ENCODE peak calls at places on chromosome 17, in seven cellular contexts. D is ELR, C is AG09319, B is fibroblast of lung, T is GM12864, J is ecto neural progenitor cell, Q is skeletal muscle cell. U is an unnamed sample.

GRCh38 chr17:10598620-10599019 is 49.2 kb upstream of the MYH2 start:
- DNase-seq in J (no peak), C (no peak), T (no peak), Q (no peak), D (no peak), B (no peak), U (no peak)

GRCh38 chr17:15512310-15512709 is 44.9 kb upstream of the CDRT4 start:
- DNase-seq in C (no peak), Q (no peak), B (no peak), T (no peak), D (no peak), J (no peak), U (no peak)

GRCh38 chr17:12789976-12790805 is 893 bp downstream of the ARHGAP44 start:
- DNase-seq in J (peak; percentile 75), D (peak; percentile 1), B (no peak), Q (no peak), T (no peak), C (no peak), U (no peak)

GRCh38 chr17:78130080-78130438 is 512 bp upstream of the TMC8 start:
- DNase-seq in T (no peak), C (no peak), D (no peak), J (no peak), Q (no peak), B (no peak), U (no peak)

GRCh38 chr17:81410852-81411251 is 15.6 kb downstream of the BAHCC1 start:
- DNase-seq in T (no peak), D (no peak), Q (no peak), C (no peak), B (no peak), J (no peak), U (no peak)

GRCh38 chr17:511001-511690 is 158.5 kb upstream of the RPH3AL start:
- DNase-seq in T (no peak), B (peak; percentile 83), Q (no peak), D (peak; percentile 68), J (no peak), C (peak; percentile 56), U (no peak)

GRCh38 chr17:31726980-31727427 is 132.0 kb downstream of the COPRS start:
- DNase-seq in C (no peak), Q (no peak), B (peak; percentile 82), J (no peak), T (no peak), D (peak; percentile 91), U (no peak)

GRCh38 chr17:49996495-49997255 is 1.7 kb upstream of the DLX3 start:
- DNase-seq in C (no peak), Q (no peak), D (peak; percentile 60), T (no peak), B (no peak), J (peak; percentile 94), U (no peak)

GRCh38 chr17:43834106-43834505 is 1.2 kb upstream of the MPP3 start:
- DNase-seq in C (peak; percentile 54), J (no peak), B (peak; percentile 47), Q (peak; percentile 28), D (no peak), T (no peak), U (no peak)

U was measured in heart left ventricle.